ENCODE peak calls at places on chromosomes 13 and 19, in four cellular contexts. B is NCI-H345, T is type B pancreatic cell, W is astrocyte. M is an unnamed sample.

GRCh38 chr13:51158923-51159322 is 47.8 kb upstream of the C13orf42 start:
- DNase-seq in B (no peak), T (no peak), W (peak), M (no peak)

GRCh38 chr13:90846956-90847355 is 500.5 kb upstream of the MIR17HG start:
- DNase-seq in B (no peak), T (no peak), W (no peak), M (no peak)

GRCh38 chr19:33390120-33390907 is 16.8 kb downstream of the CEBPG start:
- DNase-seq in B (no peak), T (no peak), W (peak), M (no peak)

GRCh38 chr13:95083758-95084157 is 217.5 kb downstream of the ABCC4 start:
- DNase-seq in B (no peak), T (no peak), W (peak), M (no peak)

GRCh38 chr13:76792680-76793334 is 93.4 kb downstream of the KCTD12 start:
- DNase-seq in B (no peak), T (no peak), W (peak), M (no peak)

GRCh38 chr19:5691930-5692784 is 2.1 kb downstream of the RPL36 start:
- DNase-seq in B (no peak), T (no peak), W (no peak), M (no peak)

GRCh38 chr19:34336781-34337271 is 28.2 kb upstream of the GPI start:
- DNase-seq in B (peak), T (no peak), W (no peak), M (no peak)

GRCh38 chr19:1094978-1095701 is at the start of gene POLR2E:
- DNase-seq in B (peak), T (peak), W (peak), M (peak)

GRCh38 chr19:57687363-57688010 is 5.7 kb downstream of the ZNF551 start:
- DNase-seq in B (no peak), T (no peak), W (no peak), M (no peak)

GRCh38 chr19:45457776-45458175 is 10.0 kb upstream of the FOSB start:
- DNase-seq in B (no peak), T (no peak), W (no peak), M (no peak)

GRCh38 chr13:110799246-110800236 is 86.0 kb downstream of the ING1 start:
- DNase-seq in B (no peak), T (no peak), W (peak), M (no peak)

GRCh38 chr13:95073826-95074345 is 227.4 kb downstream of the ABCC4 start:
- DNase-seq in B (no peak), T (no peak), W (peak), M (no peak)

GRCh38 chr13:91454666-91455065 is 56.2 kb downstream of the GPC5 start:
- DNase-seq in B (no peak), T (no peak), W (no peak), M (no peak)

GRCh38 chr13:102564564-102564963 is 32.2 kb upstream of the TPP2 start:
- DNase-seq in B (no peak), T (no peak), W (no peak), M (no peak)

GRCh38 chr13:36815069-36815468 is 4.0 kb upstream of the RFXAP start:
- DNase-seq in B (peak), T (no peak), W (no peak), M (no peak)

GRCh38 chr19:49403404-49404187 is 15.5 kb downstream of the KASH5 start:
- DNase-seq in B (peak), T (no peak), W (peak), M (no peak)

GRCh38 chr13:44426461-44426860 is 52.8 kb downstream of the SERP2 start:
- DNase-seq in B (no peak), T (no peak), W (no peak), M (no peak)